ENCODE peak calls at places on chromosomes 3 and 15, in ten cellular contexts. One of them, this sample, is unnamed.
A peak's percentile ranks its signal among the peaks of the same experiment; 100 is the strongest.

GRCh38 chr3:42066516-42067181 is 24.5 kb upstream of the TRAK1 start:
- DNase-seq in GM12864: no peak
- DNase-seq in GM13976: peak; percentile 49
- DNase-seq in upper lobe of right lung: no peak
- DNase-seq in neural crest cell: no peak
- DNase-seq in glutamatergic neuron: no peak
- DNase-seq in stomach: no peak
- DNase-seq in tibial nerve: no peak
- DNase-seq in WTC11: peak; percentile 43
- DNase-seq in DND-41: no peak
- DNase-seq in this sample: no peak

GRCh38 chr15:74995779-74996765 is 709 bp downstream of the SCAMP5 start:
- DNase-seq in GM12864: no peak
- DNase-seq in GM13976: no peak
- DNase-seq in upper lobe of right lung: no peak
- DNase-seq in neural crest cell: peak; percentile 4
- DNase-seq in glutamatergic neuron: peak; percentile 65
- DNase-seq in stomach: peak; percentile 30
- DNase-seq in tibial nerve: no peak
- DNase-seq in WTC11: peak; percentile 59
- DNase-seq in DND-41: no peak
- DNase-seq in this sample: no peak

GRCh38 chr3:27533718-27534578 is 49.8 kb upstream of the SLC4A7 start:
- DNase-seq in GM12864: peak; percentile 38
- DNase-seq in GM13976: peak; percentile 38
- DNase-seq in upper lobe of right lung: no peak
- DNase-seq in neural crest cell: no peak
- DNase-seq in glutamatergic neuron: no peak
- DNase-seq in stomach: peak; percentile 28
- DNase-seq in tibial nerve: peak; percentile 36
- DNase-seq in WTC11: peak; percentile 77
- DNase-seq in DND-41: no peak
- DNase-seq in this sample: peak; percentile 100

GRCh38 chr3:140249188-140249587 is 314.2 kb downstream of the CLSTN2 start:
- DNase-seq in GM12864: no peak
- DNase-seq in GM13976: no peak
- DNase-seq in upper lobe of right lung: no peak
- DNase-seq in neural crest cell: no peak
- DNase-seq in glutamatergic neuron: no peak
- DNase-seq in stomach: no peak
- DNase-seq in tibial nerve: no peak
- DNase-seq in WTC11: no peak
- DNase-seq in DND-41: no peak
- DNase-seq in this sample: no peak

GRCh38 chr3:134330895-134331810 is 43.1 kb downstream of the AMOTL2 start:
- DNase-seq in GM12864: no peak
- DNase-seq in GM13976: no peak
- DNase-seq in upper lobe of right lung: no peak
- DNase-seq in neural crest cell: no peak
- DNase-seq in glutamatergic neuron: no peak
- DNase-seq in stomach: no peak
- DNase-seq in tibial nerve: no peak
- DNase-seq in WTC11: peak; percentile 35
- DNase-seq in DND-41: no peak
- DNase-seq in this sample: peak; percentile 86

GRCh38 chr15:39578851-39579486 is 1.9 kb upstream of the THBS1 start:
- DNase-seq in GM12864: no peak
- DNase-seq in GM13976: no peak
- DNase-seq in upper lobe of right lung: no peak
- DNase-seq in neural crest cell: no peak
- DNase-seq in glutamatergic neuron: no peak
- DNase-seq in stomach: no peak
- DNase-seq in tibial nerve: no peak
- DNase-seq in WTC11: no peak
- DNase-seq in DND-41: no peak
- DNase-seq in this sample: no peak

GRCh38 chr3:160133757-160134156 is 91.5 kb upstream of the C3orf80 start:
- DNase-seq in GM12864: no peak
- DNase-seq in GM13976: no peak
- DNase-seq in upper lobe of right lung: no peak
- DNase-seq in neural crest cell: no peak
- DNase-seq in glutamatergic neuron: no peak
- DNase-seq in stomach: no peak
- DNase-seq in tibial nerve: no peak
- DNase-seq in WTC11: peak; percentile 37
- DNase-seq in DND-41: no peak
- DNase-seq in this sample: peak; percentile 55

GRCh38 chr3:12308517-12308916 is 19.6 kb downstream of the PPARG start:
- DNase-seq in GM12864: no peak
- DNase-seq in GM13976: no peak
- DNase-seq in upper lobe of right lung: no peak
- DNase-seq in neural crest cell: no peak
- DNase-seq in glutamatergic neuron: no peak
- DNase-seq in stomach: no peak
- DNase-seq in tibial nerve: no peak
- DNase-seq in WTC11: no peak
- DNase-seq in DND-41: no peak
- DNase-seq in this sample: peak; percentile 81

GRCh38 chr3:13770390-13771169 is 109.3 kb downstream of the WNT7A start:
- DNase-seq in GM12864: no peak
- DNase-seq in GM13976: no peak
- DNase-seq in upper lobe of right lung: no peak
- DNase-seq in neural crest cell: no peak
- DNase-seq in glutamatergic neuron: no peak
- DNase-seq in stomach: peak; percentile 19
- DNase-seq in tibial nerve: no peak
- DNase-seq in WTC11: no peak
- DNase-seq in DND-41: peak; percentile 30
- DNase-seq in this sample: no peak

GRCh38 chr3:44033123-44033522 is 208.6 kb upstream of the TOPAZ1 start:
- DNase-seq in GM12864: no peak
- DNase-seq in GM13976: no peak
- DNase-seq in upper lobe of right lung: no peak
- DNase-seq in neural crest cell: no peak
- DNase-seq in glutamatergic neuron: no peak
- DNase-seq in stomach: no peak
- DNase-seq in tibial nerve: no peak
- DNase-seq in WTC11: no peak
- DNase-seq in DND-41: no peak
- DNase-seq in this sample: no peak

GRCh38 chr15:80561500-80561899 is 133.6 kb upstream of the ABHD17C start:
- DNase-seq in GM12864: no peak
- DNase-seq in GM13976: no peak
- DNase-seq in upper lobe of right lung: no peak
- DNase-seq in neural crest cell: no peak
- DNase-seq in glutamatergic neuron: no peak
- DNase-seq in stomach: no peak
- DNase-seq in tibial nerve: no peak
- DNase-seq in WTC11: no peak
- DNase-seq in DND-41: no peak
- DNase-seq in this sample: no peak

GRCh38 chr3:55622116-55622515 is 135.0 kb upstream of the WNT5A start:
- DNase-seq in GM12864: no peak
- DNase-seq in GM13976: no peak
- DNase-seq in upper lobe of right lung: no peak
- DNase-seq in neural crest cell: no peak
- DNase-seq in glutamatergic neuron: no peak
- DNase-seq in stomach: no peak
- DNase-seq in tibial nerve: no peak
- DNase-seq in WTC11: no peak
- DNase-seq in DND-41: no peak
- DNase-seq in this sample: peak; percentile 35

GRCh38 chr3:139677341-139678155 is at the start of gene NMNAT3:
- DNase-seq in GM12864: peak; percentile 37
- DNase-seq in GM13976: peak; percentile 92
- DNase-seq in upper lobe of right lung: peak; percentile 95
- DNase-seq in neural crest cell: peak; percentile 74
- DNase-seq in glutamatergic neuron: peak; percentile 85
- DNase-seq in stomach: peak; percentile 88
- DNase-seq in tibial nerve: peak; percentile 77
- DNase-seq in WTC11: peak; percentile 95
- DNase-seq in DND-41: no peak
- DNase-seq in this sample: peak; percentile 81

GRCh38 chr3:52218454-52218853 is 7.0 kb downstream of the TLR9 start:
- DNase-seq in GM12864: no peak
- DNase-seq in GM13976: no peak
- DNase-seq in upper lobe of right lung: peak; percentile 60
- DNase-seq in neural crest cell: no peak
- DNase-seq in glutamatergic neuron: no peak
- DNase-seq in stomach: no peak
- DNase-seq in tibial nerve: no peak
- DNase-seq in WTC11: no peak
- DNase-seq in DND-41: peak; percentile 48
- DNase-seq in this sample: no peak

GRCh38 chr3:25156526-25157075 is 271.5 kb upstream of the RARB start:
- DNase-seq in GM12864: no peak
- DNase-seq in GM13976: no peak
- DNase-seq in upper lobe of right lung: no peak
- DNase-seq in neural crest cell: no peak
- DNase-seq in glutamatergic neuron: no peak
- DNase-seq in stomach: no peak
- DNase-seq in tibial nerve: peak; percentile 9
- DNase-seq in WTC11: no peak
- DNase-seq in DND-41: no peak
- DNase-seq in this sample: peak; percentile 32

GRCh38 chr3:10600159-10601125 is 95.1 kb upstream of the ATP2B2 start:
- DNase-seq in GM12864: no peak
- DNase-seq in GM13976: no peak
- DNase-seq in upper lobe of right lung: no peak
- DNase-seq in neural crest cell: no peak
- DNase-seq in glutamatergic neuron: no peak
- DNase-seq in stomach: no peak
- DNase-seq in tibial nerve: no peak
- DNase-seq in WTC11: no peak
- DNase-seq in DND-41: no peak
- DNase-seq in this sample: no peak

DNA sequence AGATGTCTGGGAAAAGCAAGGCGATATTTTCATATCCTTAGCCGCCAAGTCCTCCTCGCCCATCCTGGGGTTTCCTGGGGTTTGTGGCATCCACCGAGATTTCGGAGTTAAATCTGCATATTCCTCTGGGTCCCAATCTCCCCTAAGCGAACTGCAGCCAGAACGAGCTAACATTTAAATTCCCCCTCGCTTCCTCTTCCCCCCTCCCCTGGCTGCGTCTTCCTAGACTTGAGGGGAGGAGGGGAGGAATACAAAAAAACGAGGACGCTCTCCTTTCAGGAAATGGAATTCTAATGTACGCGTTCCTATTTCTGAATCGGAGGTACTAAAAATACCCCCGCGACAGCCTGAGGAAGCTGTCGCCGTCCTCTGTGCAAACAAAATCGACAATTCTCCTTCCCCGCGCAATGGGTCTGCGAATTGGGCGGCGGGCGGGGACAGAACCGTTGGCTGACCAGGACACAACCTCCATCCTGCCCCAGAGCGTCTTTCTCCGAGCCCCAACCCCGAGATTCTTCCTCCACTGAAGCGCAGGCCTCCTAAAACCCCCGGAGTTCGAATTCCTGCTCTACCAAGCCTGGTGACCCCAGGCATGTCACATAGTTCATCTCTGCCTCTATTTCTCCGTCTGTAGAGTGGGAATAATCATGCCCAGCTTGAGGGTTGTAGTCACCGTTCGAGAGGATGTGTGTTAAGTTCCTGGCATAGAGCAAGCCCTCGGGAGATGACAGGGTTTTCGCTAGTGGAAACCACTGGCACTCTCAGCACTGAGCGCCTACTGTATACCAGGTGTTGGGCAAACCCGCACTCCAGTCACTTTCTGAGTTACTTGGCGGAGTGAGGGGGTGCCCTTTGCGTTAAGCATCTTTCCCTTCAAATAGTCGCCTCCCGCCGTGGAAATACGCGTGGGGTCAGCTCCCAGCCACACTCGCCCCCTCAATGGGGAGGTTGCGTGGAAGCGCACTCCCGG is 5.3 kb downstream of the FEZF2 start:
- DNase-seq in GM12864: no peak
- DNase-seq in GM13976: no peak
- DNase-seq in upper lobe of right lung: no peak
- DNase-seq in neural crest cell: no peak
- DNase-seq in glutamatergic neuron: no peak
- DNase-seq in stomach: no peak
- DNase-seq in tibial nerve: no peak
- DNase-seq in WTC11: peak; percentile 32
- DNase-seq in DND-41: no peak
- DNase-seq in this sample: no peak
- TF ChIP-seq CTCF in GM12864: no peak
- TF ChIP-seq CTCF in GM13976: no peak
- TF ChIP-seq CTCF in upper lobe of right lung: no peak
- TF ChIP-seq CTCF in neural crest cell: no peak
- TF ChIP-seq CTCF in glutamatergic neuron: no peak
- TF ChIP-seq CTCF in stomach: no peak
- TF ChIP-seq CTCF in tibial nerve: no peak
- TF ChIP-seq CTCF in WTC11: no peak
- TF ChIP-seq CTCF in DND-41: no peak
- TF ChIP-seq CTCF in this sample: no peak

GRCh38 chr3:127254730-127255129 is 33.1 kb downstream of the PRR20G start:
- DNase-seq in GM12864: no peak
- DNase-seq in GM13976: no peak
- DNase-seq in upper lobe of right lung: no peak
- DNase-seq in neural crest cell: no peak
- DNase-seq in glutamatergic neuron: no peak
- DNase-seq in stomach: no peak
- DNase-seq in tibial nerve: no peak
- DNase-seq in WTC11: no peak
- DNase-seq in DND-41: no peak
- DNase-seq in this sample: peak; percentile 50
- TF ChIP-seq CTCF in GM12864: peak; percentile 31
- TF ChIP-seq CTCF in GM13976: peak; percentile 38
- TF ChIP-seq CTCF in upper lobe of right lung: peak; percentile 32
- TF ChIP-seq CTCF in neural crest cell: peak; percentile 48
- TF ChIP-seq CTCF in glutamatergic neuron: no peak
- TF ChIP-seq CTCF in stomach: no peak
- TF ChIP-seq CTCF in tibial nerve: no peak
- TF ChIP-seq CTCF in WTC11: no peak
- TF ChIP-seq CTCF in DND-41: peak; percentile 17
- TF ChIP-seq CTCF in this sample: peak; percentile 40

GRCh38 chr3:168213920-168214319 is 118.2 kb upstream of the GOLIM4 start:
- DNase-seq in GM12864: no peak
- DNase-seq in GM13976: peak; percentile 33
- DNase-seq in upper lobe of right lung: no peak
- DNase-seq in neural crest cell: no peak
- DNase-seq in glutamatergic neuron: no peak
- DNase-seq in stomach: no peak
- DNase-seq in tibial nerve: no peak
- DNase-seq in WTC11: no peak
- DNase-seq in DND-41: no peak
- DNase-seq in this sample: no peak
- TF ChIP-seq CTCF in GM12864: no peak
- TF ChIP-seq CTCF in GM13976: no peak
- TF ChIP-seq CTCF in upper lobe of right lung: no peak
- TF ChIP-seq CTCF in neural crest cell: no peak
- TF ChIP-seq CTCF in glutamatergic neuron: no peak
- TF ChIP-seq CTCF in stomach: no peak
- TF ChIP-seq CTCF in tibial nerve: no peak
- TF ChIP-seq CTCF in WTC11: no peak
- TF ChIP-seq CTCF in DND-41: no peak
- TF ChIP-seq CTCF in this sample: no peak

DNA sequence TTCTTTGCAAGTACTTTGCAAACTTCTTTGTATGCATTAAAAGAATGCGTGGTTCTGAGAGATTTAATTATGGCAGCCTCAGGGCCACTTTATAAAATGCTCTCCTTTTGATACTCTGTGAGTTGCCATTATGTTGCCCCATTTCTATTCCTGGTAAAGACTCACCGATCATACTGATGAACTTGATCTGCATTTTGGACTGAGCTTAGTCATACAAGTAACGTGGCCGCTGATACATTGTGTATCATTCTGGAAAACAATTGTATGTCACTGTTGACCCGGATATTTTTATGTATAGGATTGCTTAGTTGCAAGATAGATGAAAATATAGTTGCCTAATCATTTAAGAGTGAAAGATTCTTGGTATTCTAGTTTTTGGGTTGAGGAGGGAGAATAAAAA is 38.8 kb downstream of the AKAP13 start:
- DNase-seq in GM12864: no peak
- DNase-seq in GM13976: no peak
- DNase-seq in upper lobe of right lung: no peak
- DNase-seq in neural crest cell: no peak
- DNase-seq in glutamatergic neuron: no peak
- DNase-seq in stomach: no peak
- DNase-seq in tibial nerve: no peak
- DNase-seq in WTC11: no peak
- DNase-seq in DND-41: no peak
- DNase-seq in this sample: peak; percentile 88
- TF ChIP-seq CTCF in GM12864: no peak
- TF ChIP-seq CTCF in GM13976: no peak
- TF ChIP-seq CTCF in upper lobe of right lung: no peak
- TF ChIP-seq CTCF in neural crest cell: no peak
- TF ChIP-seq CTCF in glutamatergic neuron: no peak
- TF ChIP-seq CTCF in stomach: no peak
- TF ChIP-seq CTCF in tibial nerve: no peak
- TF ChIP-seq CTCF in WTC11: no peak
- TF ChIP-seq CTCF in DND-41: no peak
- TF ChIP-seq CTCF in this sample: no peak

This sample was measured in epithelial cell of esophagus.